ENCODE peak calls at places on chromosome 15, in four cellular contexts. W is cardiac muscle cell; V is GM23338; D is CD8-positive, alpha-beta T cell. B is an unnamed sample.

GRCh38 chr15:41971893-41972340 is 440 bp downstream of the EHD4 start:
- DNase-seq in W (no peak), V (peak), D (peak), B (no peak)

GRCh38 chr15:73305331-73306211 is 63.2 kb downstream of the HCN4 start:
- DNase-seq in W (peak), V (peak), D (no peak), B (no peak)

GRCh38 chr15:81347910-81348309 is 24.0 kb upstream of the STARD5 start:
- DNase-seq in W (no peak), V (no peak), D (no peak), B (no peak)

GRCh38 chr15:65920825-65921309 is 51.6 kb downstream of the RAB11A start:
- DNase-seq in W (no peak), V (no peak), D (no peak), B (no peak)

GRCh38 chr15:62104846-62105245 is 38.1 kb downstream of the C2CD4A start:
- DNase-seq in W (no peak), V (no peak), D (no peak), B (no peak)

GRCh38 chr15:23370578-23370977 is 16.0 kb downstream of the GOLGA8S start:
- DNase-seq in W (no peak), V (no peak), D (no peak), B (no peak)

GRCh38 chr15:79400650-79401049 is 31.5 kb upstream of the MINAR1 start:
- DNase-seq in W (no peak), V (no peak), D (no peak), B (no peak)

GRCh38 chr15:55796321-55796965 is 53.5 kb upstream of the PRTG start:
- DNase-seq in W (peak), V (no peak), D (no peak), B (no peak)

GRCh38 chr15:43316007-43316968 is 14.1 kb downstream of the LCMT2 start:
- DNase-seq in W (peak), V (no peak), D (no peak), B (no peak)

GRCh38 chr15:40047413-40048154 is 8.6 kb upstream of the SRP14 start:
- DNase-seq in W (peak), V (no peak), D (peak), B (peak)

GRCh38 chr15:72173401-72173800 is 24.2 kb downstream of the GRAMD2A start:
- DNase-seq in W (no peak), V (no peak), D (no peak), B (no peak)

GRCh38 chr15:33565099-33565498 is 254.3 kb downstream of the RYR3 start:
- DNase-seq in W (peak), V (no peak), D (no peak), B (no peak)

GRCh38 chr15:96344706-96345559 is 14.4 kb downstream of the NR2F2 start:
- DNase-seq in W (no peak), V (peak), D (no peak), B (no peak)

GRCh38 chr15:80518522-80518921 is 114.3 kb downstream of the ARNT2 start:
- DNase-seq in W (peak), V (no peak), D (no peak), B (no peak)

GRCh38 chr15:32688151-32688639 is 29.6 kb upstream of the GREM1 start:
- DNase-seq in W (no peak), V (no peak), D (no peak), B (no peak)

GRCh38 chr15:70512772-70513362 is 250.5 kb downstream of the UACA start:
- DNase-seq in W (peak), V (peak), D (peak), B (peak)

GRCh38 chr15:89457086-89457485 is 39.3 kb downstream of the RHCG start:
- DNase-seq in W (peak), V (peak), D (no peak), B (no peak)

GRCh38 chr15:74384566-74385441 is 17.4 kb upstream of the CYP11A1 start:
- DNase-seq in W (no peak), V (no peak), D (peak), B (no peak)

GRCh38 chr15:68403161-68403941 is 28.6 kb downstream of the ITGA11 start:
- DNase-seq in W (no peak), V (no peak), D (no peak), B (no peak)

GRCh38 chr15:50810128-50810527 is 44.6 kb upstream of the SPPL2A start:
- DNase-seq in W (no peak), V (no peak), D (no peak), B (no peak)

GRCh38 chr15:37967788-37968187 is 33.3 kb downstream of the TMCO5A start:
- DNase-seq in W (no peak), V (no peak), D (no peak), B (no peak)

GRCh38 chr15:58473720-58474119 is 41.9 kb downstream of the LIPC start:
- DNase-seq in W (peak), V (no peak), D (no peak), B (no peak)

GRCh38 chr15:20358066-20358780 is 183.4 kb downstream of the GOLGA6L6 start:
- DNase-seq in W (no peak), V (no peak), D (no peak), B (no peak)

GRCh38 chr15:80423215-80423614 is 19.0 kb downstream of the ARNT2 start:
- DNase-seq in W (peak), V (no peak), D (no peak), B (no peak)

GRCh38 chr15:72050700-72051099 is 67.2 kb downstream of the MYO9A start:
- DNase-seq in W (no peak), V (no peak), D (no peak), B (no peak)

GRCh38 chr15:95734422-95735316 is 595.8 kb upstream of the NR2F2 start:
- DNase-seq in W (peak), V (no peak), D (no peak), B (no peak)

GRCh38 chr15:74392402-74392876 is 25.0 kb upstream of the CYP11A1 start:
- DNase-seq in W (no peak), V (no peak), D (no peak), B (no peak)

GRCh38 chr15:81740402-81740801 is 305.4 kb downstream of the MEX3B start:
- DNase-seq in W (peak), V (no peak), D (no peak), B (no peak)

GRCh38 chr15:64877435-64877834 is 34.3 kb upstream of the ANKDD1A start:
- DNase-seq in W (peak), V (no peak), D (no peak), B (no peak)

GRCh38 chr15:64807051-64807749 is 18.2 kb downstream of the PIF1 start:
- DNase-seq in W (no peak), V (peak), D (no peak), B (no peak)

GRCh38 chr15:39585871-39586301 is 5.0 kb downstream of the THBS1 start:
- DNase-seq in W (peak), V (no peak), D (no peak), B (no peak)

GRCh38 chr15:75736256-75736655 is 23.6 kb upstream of the CSPG4 start:
- DNase-seq in W (no peak), V (no peak), D (no peak), B (no peak)

GRCh38 chr15:74369084-74369745 is 1.8 kb upstream of the CYP11A1 start:
- DNase-seq in W (peak), V (no peak), D (no peak), B (no peak)

GRCh38 chr15:44536298-44536961 is 517 bp upstream of the EIF3J start:
- DNase-seq in W (no peak), V (peak), D (no peak), B (no peak)

GRCh38 chr15:64443747-64444621 is 16.4 kb upstream of the ZNF609 start:
- DNase-seq in W (peak), V (no peak), D (no peak), B (no peak)

GRCh38 chr15:56734013-56734625 is 810 bp upstream of the ZNF280D start:
- DNase-seq in W (no peak), V (peak), D (peak), B (no peak)

GRCh38 chr15:41258706-41259471 is 27.8 kb downstream of the CHP1 start:
- DNase-seq in W (peak), V (no peak), D (no peak), B (no peak)

GRCh38 chr15:68382286-68383007 is 49.5 kb downstream of the ITGA11 start:
- DNase-seq in W (no peak), V (no peak), D (no peak), B (no peak)

GRCh38 chr15:40743921-40744809 is 10.9 kb downstream of the RMDN3 start:
- DNase-seq in W (peak), V (peak), D (peak), B (peak)

GRCh38 chr15:48672206-48672605 is 26.7 kb upstream of the FBN1 start:
- DNase-seq in W (no peak), V (no peak), D (no peak), B (no peak)
- H3K27ac ChIP-seq in W (no peak), V (no peak), D (no peak), B (no peak)

DNA sequence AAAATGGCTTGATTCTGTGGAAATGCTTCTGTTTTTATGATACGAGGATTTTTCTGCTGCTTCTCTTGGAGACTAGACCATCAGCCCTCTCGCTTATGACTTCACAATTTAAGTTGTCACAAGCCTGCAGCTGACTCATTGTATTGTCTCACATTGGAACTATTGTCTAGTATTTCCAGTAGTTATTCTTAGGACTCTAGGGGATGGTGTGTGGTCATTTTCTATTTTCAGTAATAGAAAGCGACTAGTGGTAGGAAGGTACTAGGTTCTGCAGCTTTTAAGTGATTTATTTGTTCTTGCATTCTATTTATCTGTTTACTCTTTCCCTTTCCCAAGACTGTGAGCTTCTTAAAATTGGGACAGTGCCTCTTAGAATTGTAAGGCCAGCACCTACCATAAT is 66.3 kb upstream of the CRTC3 start:
- DNase-seq in W (peak), V (no peak), D (no peak), B (no peak)
- TF ChIP-seq CTCF in W (no peak), V (no peak), D (no peak), B (no peak)

DNA sequence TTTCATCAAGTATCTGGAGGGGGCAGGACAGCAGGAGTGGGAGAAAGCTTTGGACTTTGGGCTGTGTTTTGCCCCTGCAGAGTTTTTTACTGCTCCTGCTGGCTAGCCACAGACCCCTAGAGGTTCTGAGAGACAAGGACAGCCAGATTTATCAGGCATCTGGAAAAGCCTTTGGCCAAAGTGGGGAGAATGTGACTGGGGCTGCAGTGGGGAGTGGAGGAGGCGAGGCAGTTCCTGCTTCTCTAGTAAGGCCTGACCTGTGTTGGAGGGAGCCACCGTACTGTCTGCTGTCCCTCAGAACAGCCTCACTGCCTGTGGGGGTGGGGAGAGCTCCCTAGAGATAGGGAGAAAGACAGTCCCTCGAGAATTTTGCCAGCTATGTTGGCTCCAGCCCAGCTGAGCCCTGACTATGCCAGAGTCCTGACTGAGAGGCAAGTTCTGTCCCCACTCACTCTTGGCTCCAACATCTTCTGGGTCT is 2.2 kb downstream of the ALPK3 start:
- DNase-seq in W (peak), V (peak), D (no peak), B (no peak)
- H3K27ac ChIP-seq in W (peak), V (peak), D (no peak), B (no peak)

GRCh38 chr15:60591491-60592385 is 112.8 kb upstream of the ICE2 start:
- DNase-seq in W (peak), V (peak), D (peak), B (no peak)
- TF ChIP-seq CTCF in W (no peak), V (no peak), D (no peak), B (peak)

GRCh38 chr15:78051622-78052405 is 25.7 kb downstream of the TBC1D2B start:
- DNase-seq in W (peak), V (no peak), D (no peak), B (no peak)

GRCh38 chr15:78048410-78048946 is 29.0 kb downstream of the TBC1D2B start:
- DNase-seq in W (no peak), V (no peak), D (no peak), B (no peak)

GRCh38 chr15:78050851-78051250 is 26.7 kb downstream of the TBC1D2B start:
- DNase-seq in W (no peak), V (no peak), D (peak), B (no peak)

GRCh38 chr15:78049691-78050440 is 27.6 kb downstream of the TBC1D2B start:
- DNase-seq in W (peak), V (no peak), D (peak), B (peak)

GRCh38 chr15:78050441-78050809 is 27.1 kb downstream of the TBC1D2B start:
- DNase-seq in W (no peak), V (no peak), D (peak), B (no peak)
- H3K27ac ChIP-seq in W (no peak), V (peak), D (peak), B (peak)

DNA sequence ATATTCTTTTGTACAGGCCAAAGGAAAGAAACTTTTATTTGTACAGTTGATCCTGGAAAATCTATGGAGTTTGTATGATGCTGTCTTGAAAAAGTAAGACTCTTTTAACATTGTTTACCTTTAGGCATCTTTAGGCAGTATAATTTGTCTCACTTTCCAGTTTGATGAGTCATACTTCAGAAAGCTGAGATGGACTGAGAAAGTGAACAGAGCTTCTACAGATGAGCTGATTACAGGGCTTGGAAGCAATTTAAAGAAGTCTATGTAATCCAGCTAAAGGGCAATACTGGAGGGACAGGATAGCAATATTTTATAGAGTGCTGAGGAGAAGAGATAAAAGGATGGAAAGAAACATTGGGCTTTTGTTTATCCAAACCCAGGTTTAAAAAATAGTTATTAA is 123.5 kb upstream of the GOLGA6L4 start:
- DNase-seq in W (peak), V (no peak), D (no peak), B (no peak)
- TF ChIP-seq CTCF in W (no peak), V (no peak), D (no peak), B (no peak)

DNA sequence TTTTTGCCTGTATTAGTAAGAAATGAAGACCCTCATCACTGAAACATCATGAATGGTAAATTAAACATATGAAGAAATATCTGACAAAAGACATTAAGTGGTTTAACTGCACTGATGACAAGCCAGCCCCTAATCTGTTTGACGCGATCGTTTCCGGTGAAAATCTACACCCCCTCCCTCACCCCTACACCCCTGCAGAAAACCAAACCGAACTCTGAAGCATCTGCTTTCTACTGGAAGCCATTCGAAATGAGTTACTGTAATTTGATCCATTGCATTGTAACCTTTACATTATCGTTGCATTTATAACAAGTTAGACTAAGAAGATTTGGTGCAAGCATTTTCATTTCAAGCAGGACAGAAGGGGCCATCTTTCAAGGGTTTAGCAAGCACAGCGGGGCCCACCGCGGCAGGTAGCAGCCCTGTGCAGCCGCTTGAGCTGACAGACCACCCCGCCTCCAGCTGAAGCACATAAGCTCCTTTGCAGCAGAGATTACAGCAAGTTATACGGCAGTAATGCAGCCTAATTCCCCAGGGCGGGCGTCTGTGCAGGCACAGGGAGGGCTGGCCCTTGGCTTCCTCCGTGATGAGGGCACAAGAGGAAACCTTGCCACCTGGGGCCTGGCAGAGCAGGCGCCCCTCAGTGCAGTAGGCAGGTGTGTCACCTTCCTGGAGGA is 79.3 kb downstream of the CHSY1 start:
- DNase-seq in W (peak), V (no peak), D (no peak), B (no peak)
- H3K27ac ChIP-seq in W (peak), V (no peak), D (no peak), B (no peak)

DNA sequence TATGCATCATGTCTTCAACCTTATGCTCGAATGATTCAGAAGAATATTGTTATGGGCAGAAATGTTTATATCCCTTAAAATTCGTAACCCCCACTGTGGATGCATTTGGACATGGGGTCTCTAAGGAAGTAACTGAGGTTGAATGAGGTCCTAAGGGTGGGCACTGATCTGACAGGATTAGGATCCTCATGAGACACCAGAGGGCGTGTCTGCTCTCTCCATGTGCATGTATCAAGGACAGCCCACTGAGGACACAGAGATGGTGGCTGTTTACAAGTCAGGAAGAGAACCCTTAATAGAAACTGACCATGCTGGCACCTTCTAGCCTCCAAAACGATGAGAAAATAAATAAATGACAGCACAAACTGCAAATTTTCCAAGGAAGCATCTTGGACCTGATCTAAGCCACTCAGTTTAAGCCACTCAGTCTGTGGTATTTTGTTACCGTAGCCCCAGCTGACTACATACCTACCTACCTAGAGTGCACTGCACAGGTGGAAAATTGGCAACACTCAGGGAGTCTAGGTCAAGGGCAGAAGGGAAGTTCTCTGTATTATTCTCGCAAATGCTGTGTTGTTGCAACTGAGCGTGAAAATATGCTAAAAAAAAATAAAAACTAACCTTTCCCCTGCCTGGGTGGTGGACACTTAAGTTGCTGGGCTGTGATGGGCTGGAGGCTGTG is 126.6 kb downstream of the TJP1 start:
- DNase-seq in W (no peak), V (peak), D (no peak), B (no peak)
- TF ChIP-seq CTCF in W (no peak), V (peak), D (no peak), B (no peak)

DNA sequence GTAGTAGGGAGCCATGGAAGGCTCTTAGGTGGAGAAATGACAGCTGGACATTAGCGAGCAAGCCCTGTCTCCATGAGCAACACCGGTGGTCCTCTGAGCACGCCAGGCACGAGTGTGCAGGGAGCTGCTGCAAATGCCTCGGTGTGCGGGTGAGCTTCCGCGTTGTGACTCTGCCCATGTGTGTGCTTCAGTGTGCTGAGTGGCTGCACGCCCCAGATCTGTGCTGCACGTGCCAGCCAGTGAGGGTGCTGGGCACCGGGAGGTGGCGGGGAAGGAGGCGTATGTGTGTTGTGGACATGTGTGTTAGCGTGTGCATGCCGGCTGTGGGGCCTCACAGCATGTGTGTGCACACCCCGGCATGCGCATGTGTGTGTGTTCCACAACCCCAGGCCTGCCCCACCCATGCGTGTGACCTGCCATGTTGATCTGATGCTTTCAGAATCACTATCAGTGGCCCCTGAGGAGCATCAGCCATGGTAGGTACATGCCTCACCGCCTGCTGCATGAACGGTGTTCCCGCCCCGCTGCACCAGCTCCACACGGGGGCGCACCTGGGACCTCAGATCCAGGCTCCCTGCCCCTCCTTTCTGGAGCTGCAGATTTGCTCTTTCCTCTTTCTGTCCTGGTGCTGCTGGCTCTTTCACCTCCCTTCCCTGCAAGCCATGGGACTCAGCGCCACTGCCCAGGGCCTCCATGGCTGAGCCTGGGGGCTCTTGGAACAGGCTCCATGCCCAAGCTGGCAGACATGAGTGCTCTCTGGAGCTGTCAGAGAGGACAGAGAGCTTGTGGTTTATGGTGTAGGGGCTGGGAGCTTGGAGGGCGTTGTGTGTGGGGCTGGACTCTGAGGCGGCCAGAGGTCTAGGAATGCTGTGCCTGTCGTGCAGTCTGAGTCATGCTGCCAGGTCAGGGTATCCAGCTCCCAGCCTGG is 169.4 kb downstream of the TBC1D2B start:
- DNase-seq in W (peak), V (peak), D (no peak), B (peak)
- H3K27ac ChIP-seq in W (no peak), V (no peak), D (no peak), B (no peak)

GRCh38 chr15:53197426-53197839 is 407.3 kb upstream of the ONECUT1 start:
- DNase-seq in W (peak), V (peak), D (no peak), B (no peak)
- TF ChIP-seq CTCF in W (peak), V (peak), D (no peak), B (no peak)